ENCODE peak calls at places on chromosomes 5 and 9, in seven cellular contexts. G is fibroblast of pulmonary artery; F is germinal center; H is NCI-H69; V is gastrocnemius medialis; N is stimulated activated CD8-positive, alpha-beta memory T cell treated with anti-CD3 and anti-CD28 coated beads, Interleukin-12 subunit alpha, Interleukin-12 subunit beta, amount 100 ng/mL, for 1 hour; T is NCI-H1694 treated with DMSO at 0.1 percent for 48 hours. B is an unnamed sample.

GRCh38 chr9:133608382-133608781 is 807 bp downstream of the FAM163B start:
- DNase-seq in V (no peak), G (no peak), H (no peak), N (no peak), T (no peak), F (no peak), B (no peak)

GRCh38 chr5:170896779-170897178 is 35.0 kb downstream of the RANBP17 start:
- DNase-seq in V (no peak), G (peak; percentile 68), F (no peak), N (no peak), H (peak; percentile 14), T (no peak), B (no peak)

GRCh38 chr5:91941590-91941989 is 558.5 kb upstream of the ARRDC3 start:
- DNase-seq in V (no peak), N (no peak), H (no peak), T (no peak), G (no peak), F (no peak), B (no peak)

GRCh38 chr5:179393078-179393477 is 47.8 kb upstream of the ADAMTS2 start:
- DNase-seq in V (no peak), F (no peak), H (peak; percentile 9), N (no peak), T (no peak), G (peak; percentile 78), B (no peak)

GRCh38 chr5:129063483-129064136 is 30.9 kb upstream of the ISOC1 start:
- DNase-seq in T (peak; percentile 42), V (no peak), N (no peak), F (no peak), G (peak; percentile 85), H (peak; percentile 65), B (no peak)

GRCh38 chr5:93099902-93100347 is 481.1 kb downstream of the NR2F1-AS1 start:
- DNase-seq in F (no peak), V (no peak), N (no peak), G (no peak), T (no peak), H (no peak), B (no peak)

GRCh38 chr5:91302958-91303357 is 80.2 kb downstream of the ARRDC3 start:
- DNase-seq in G (no peak), T (no peak), V (peak; percentile 43), F (no peak), H (no peak), N (no peak), B (no peak)

GRCh38 chr5:10808347-10809212 is 47.5 kb upstream of the DAP start:
- DNase-seq in N (no peak), V (no peak), T (no peak), H (peak; percentile 27), F (no peak), G (no peak), B (no peak)

GRCh38 chr9:96203867-96204412 is 98.0 kb downstream of the HSD17B3 start:
- DNase-seq in N (no peak), F (no peak), H (peak; percentile 44), T (peak; percentile 90), V (no peak), G (no peak), B (no peak)

GRCh38 chr5:174553556-174553955 is 170.8 kb upstream of the MSX2 start:
- DNase-seq in V (no peak), T (no peak), F (no peak), G (no peak), H (no peak), N (no peak), B (peak; percentile 90)

GRCh38 chr5:14557840-14558239 is 23.8 kb upstream of the OTULINL start:
- DNase-seq in N (no peak), G (peak; percentile 15), V (no peak), H (peak; percentile 57), F (no peak), T (peak; percentile 88), B (no peak)

GRCh38 chr5:61409568-61409967 is 77.5 kb downstream of the ZSWIM6 start:
- DNase-seq in V (no peak), G (peak; percentile 92), N (no peak), H (no peak), T (no peak), F (no peak), B (no peak)

B was measured in thoracic aorta.